ENCODE peak calls at places on chromosomes 11 and 22, in nine cellular contexts. One of them, this sample, is unnamed.

GRCh38 chr22:23055448-23056179 is 14.7 kb upstream of the GNAZ start:
- DNase-seq in cardiac septum: peak; percentile 31
- DNase-seq in hypothalamus: no peak
- DNase-seq in stimulated activated CD4-positive, alpha-beta T cell treated with anti-CD3 and anti-CD28 coated beads, Interleukin-1b, Interleukin-23, amount 100 ng/mL, for 24 hours: no peak
- DNase-seq in T-cell: no peak
- DNase-seq in NCI-H2029 treated with DMSO at 0.1 percent for 48 hours: no peak
- DNase-seq in pancreas: no peak
- DNase-seq in neural crest cell: no peak
- DNase-seq in psoas muscle: no peak
- DNase-seq in this sample: no peak

GRCh38 chr11:19785265-19785664 is 72.6 kb downstream of the NAV2 start:
- DNase-seq in neural crest cell: no peak
- DNase-seq in cardiac septum: no peak
- DNase-seq in pancreas: no peak
- DNase-seq in NCI-H2029 treated with DMSO at 0.1 percent for 48 hours: peak; percentile 73
- DNase-seq in psoas muscle: no peak
- DNase-seq in stimulated activated CD4-positive, alpha-beta T cell treated with anti-CD3 and anti-CD28 coated beads, Interleukin-1b, Interleukin-23, amount 100 ng/mL, for 24 hours: no peak
- DNase-seq in T-cell: no peak
- DNase-seq in hypothalamus: no peak
- DNase-seq in this sample: no peak

GRCh38 chr11:118896921-118897591 is 13.4 kb downstream of the CXCR5 start:
- DNase-seq in pancreas: no peak
- DNase-seq in psoas muscle: no peak
- DNase-seq in stimulated activated CD4-positive, alpha-beta T cell treated with anti-CD3 and anti-CD28 coated beads, Interleukin-1b, Interleukin-23, amount 100 ng/mL, for 24 hours: no peak
- DNase-seq in hypothalamus: no peak
- DNase-seq in neural crest cell: no peak
- DNase-seq in NCI-H2029 treated with DMSO at 0.1 percent for 48 hours: no peak
- DNase-seq in T-cell: no peak
- DNase-seq in cardiac septum: no peak
- DNase-seq in this sample: no peak

GRCh38 chr22:23023294-23023693 is 47.0 kb upstream of the GNAZ start:
- DNase-seq in NCI-H2029 treated with DMSO at 0.1 percent for 48 hours: no peak
- DNase-seq in psoas muscle: no peak
- DNase-seq in neural crest cell: no peak
- DNase-seq in stimulated activated CD4-positive, alpha-beta T cell treated with anti-CD3 and anti-CD28 coated beads, Interleukin-1b, Interleukin-23, amount 100 ng/mL, for 24 hours: no peak
- DNase-seq in hypothalamus: no peak
- DNase-seq in T-cell: no peak
- DNase-seq in cardiac septum: no peak
- DNase-seq in pancreas: no peak
- DNase-seq in this sample: no peak

GRCh38 chr11:78365381-78365792 is 52.2 kb downstream of the GAB2 start:
- DNase-seq in stimulated activated CD4-positive, alpha-beta T cell treated with anti-CD3 and anti-CD28 coated beads, Interleukin-1b, Interleukin-23, amount 100 ng/mL, for 24 hours: no peak
- DNase-seq in cardiac septum: no peak
- DNase-seq in NCI-H2029 treated with DMSO at 0.1 percent for 48 hours: no peak
- DNase-seq in neural crest cell: no peak
- DNase-seq in hypothalamus: no peak
- DNase-seq in pancreas: no peak
- DNase-seq in T-cell: no peak
- DNase-seq in psoas muscle: no peak
- DNase-seq in this sample: no peak

GRCh38 chr11:134750619-134751018 is 338.6 kb upstream of the B3GAT1 start:
- DNase-seq in hypothalamus: no peak
- DNase-seq in neural crest cell: no peak
- DNase-seq in NCI-H2029 treated with DMSO at 0.1 percent for 48 hours: no peak
- DNase-seq in cardiac septum: no peak
- DNase-seq in T-cell: no peak
- DNase-seq in pancreas: no peak
- DNase-seq in psoas muscle: no peak
- DNase-seq in stimulated activated CD4-positive, alpha-beta T cell treated with anti-CD3 and anti-CD28 coated beads, Interleukin-1b, Interleukin-23, amount 100 ng/mL, for 24 hours: no peak
- DNase-seq in this sample: no peak

GRCh38 chr11:121669422-121669821 is 216.7 kb upstream of the SORL1-AS1 start:
- DNase-seq in psoas muscle: no peak
- DNase-seq in neural crest cell: no peak
- DNase-seq in pancreas: no peak
- DNase-seq in stimulated activated CD4-positive, alpha-beta T cell treated with anti-CD3 and anti-CD28 coated beads, Interleukin-1b, Interleukin-23, amount 100 ng/mL, for 24 hours: no peak
- DNase-seq in hypothalamus: no peak
- DNase-seq in cardiac septum: no peak
- DNase-seq in NCI-H2029 treated with DMSO at 0.1 percent for 48 hours: no peak
- DNase-seq in T-cell: no peak
- DNase-seq in this sample: no peak

GRCh38 chr11:27658535-27659236 is 41.6 kb downstream of the BDNF start:
- DNase-seq in cardiac septum: no peak
- DNase-seq in T-cell: no peak
- DNase-seq in stimulated activated CD4-positive, alpha-beta T cell treated with anti-CD3 and anti-CD28 coated beads, Interleukin-1b, Interleukin-23, amount 100 ng/mL, for 24 hours: no peak
- DNase-seq in psoas muscle: no peak
- DNase-seq in NCI-H2029 treated with DMSO at 0.1 percent for 48 hours: no peak
- DNase-seq in neural crest cell: no peak
- DNase-seq in pancreas: no peak
- DNase-seq in hypothalamus: no peak
- DNase-seq in this sample: no peak

GRCh38 chr11:121347805-121348204 is 55.2 kb downstream of the SC5D start:
- DNase-seq in psoas muscle: no peak
- DNase-seq in stimulated activated CD4-positive, alpha-beta T cell treated with anti-CD3 and anti-CD28 coated beads, Interleukin-1b, Interleukin-23, amount 100 ng/mL, for 24 hours: no peak
- DNase-seq in neural crest cell: no peak
- DNase-seq in T-cell: no peak
- DNase-seq in hypothalamus: no peak
- DNase-seq in pancreas: no peak
- DNase-seq in cardiac septum: no peak
- DNase-seq in NCI-H2029 treated with DMSO at 0.1 percent for 48 hours: no peak
- DNase-seq in this sample: no peak

GRCh38 chr22:32619614-32620426 is 145.2 kb downstream of the FBXO7 start:
- DNase-seq in hypothalamus: no peak
- DNase-seq in NCI-H2029 treated with DMSO at 0.1 percent for 48 hours: no peak
- DNase-seq in stimulated activated CD4-positive, alpha-beta T cell treated with anti-CD3 and anti-CD28 coated beads, Interleukin-1b, Interleukin-23, amount 100 ng/mL, for 24 hours: no peak
- DNase-seq in T-cell: no peak
- DNase-seq in neural crest cell: no peak
- DNase-seq in cardiac septum: no peak
- DNase-seq in pancreas: no peak
- DNase-seq in psoas muscle: peak; percentile 83
- DNase-seq in this sample: no peak

GRCh38 chr22:48334971-48335370 is 1492.7 kb downstream of the BRD1 start:
- DNase-seq in psoas muscle: peak; percentile 28
- DNase-seq in cardiac septum: peak; percentile 38
- DNase-seq in NCI-H2029 treated with DMSO at 0.1 percent for 48 hours: no peak
- DNase-seq in stimulated activated CD4-positive, alpha-beta T cell treated with anti-CD3 and anti-CD28 coated beads, Interleukin-1b, Interleukin-23, amount 100 ng/mL, for 24 hours: no peak
- DNase-seq in T-cell: no peak
- DNase-seq in pancreas: no peak
- DNase-seq in hypothalamus: no peak
- DNase-seq in neural crest cell: no peak
- DNase-seq in this sample: no peak

GRCh38 chr11:5229388-5229787 is 2.5 kb upstream of the HBB start:
- DNase-seq in psoas muscle: no peak
- DNase-seq in cardiac septum: no peak
- DNase-seq in neural crest cell: no peak
- DNase-seq in pancreas: no peak
- DNase-seq in hypothalamus: no peak
- DNase-seq in stimulated activated CD4-positive, alpha-beta T cell treated with anti-CD3 and anti-CD28 coated beads, Interleukin-1b, Interleukin-23, amount 100 ng/mL, for 24 hours: no peak
- DNase-seq in NCI-H2029 treated with DMSO at 0.1 percent for 48 hours: no peak
- DNase-seq in T-cell: no peak
- DNase-seq in this sample: no peak

GRCh38 chr22:38713921-38714320 is 8.2 kb downstream of the GTPBP1 start:
- DNase-seq in cardiac septum: peak; percentile 51
- DNase-seq in neural crest cell: no peak
- DNase-seq in hypothalamus: no peak
- DNase-seq in NCI-H2029 treated with DMSO at 0.1 percent for 48 hours: no peak
- DNase-seq in psoas muscle: peak; percentile 28
- DNase-seq in pancreas: no peak
- DNase-seq in stimulated activated CD4-positive, alpha-beta T cell treated with anti-CD3 and anti-CD28 coated beads, Interleukin-1b, Interleukin-23, amount 100 ng/mL, for 24 hours: no peak
- DNase-seq in T-cell: no peak
- DNase-seq in this sample: no peak

GRCh38 chr11:65429724-65430405 is 7.3 kb downstream of the NEAT1 start:
- DNase-seq in pancreas: peak; percentile 82
- DNase-seq in stimulated activated CD4-positive, alpha-beta T cell treated with anti-CD3 and anti-CD28 coated beads, Interleukin-1b, Interleukin-23, amount 100 ng/mL, for 24 hours: no peak
- DNase-seq in hypothalamus: no peak
- DNase-seq in cardiac septum: peak; percentile 90
- DNase-seq in NCI-H2029 treated with DMSO at 0.1 percent for 48 hours: peak; percentile 76
- DNase-seq in T-cell: peak; percentile 46
- DNase-seq in neural crest cell: no peak
- DNase-seq in psoas muscle: peak; percentile 85
- DNase-seq in this sample: peak; percentile 85

GRCh38 chr11:8777907-8778767 is 95.5 kb downstream of the RPL27A start:
- DNase-seq in hypothalamus: peak; percentile 40
- DNase-seq in neural crest cell: no peak
- DNase-seq in pancreas: no peak
- DNase-seq in T-cell: no peak
- DNase-seq in stimulated activated CD4-positive, alpha-beta T cell treated with anti-CD3 and anti-CD28 coated beads, Interleukin-1b, Interleukin-23, amount 100 ng/mL, for 24 hours: no peak
- DNase-seq in NCI-H2029 treated with DMSO at 0.1 percent for 48 hours: no peak
- DNase-seq in cardiac septum: no peak
- DNase-seq in psoas muscle: peak; percentile 80
- DNase-seq in this sample: no peak

GRCh38 chr11:109026891-109027489 is 362.1 kb downstream of the DDX10 start:
- DNase-seq in pancreas: no peak
- DNase-seq in T-cell: no peak
- DNase-seq in stimulated activated CD4-positive, alpha-beta T cell treated with anti-CD3 and anti-CD28 coated beads, Interleukin-1b, Interleukin-23, amount 100 ng/mL, for 24 hours: no peak
- DNase-seq in cardiac septum: no peak
- DNase-seq in neural crest cell: no peak
- DNase-seq in psoas muscle: no peak
- DNase-seq in hypothalamus: no peak
- DNase-seq in NCI-H2029 treated with DMSO at 0.1 percent for 48 hours: no peak
- DNase-seq in this sample: no peak

GRCh38 chr11:20097319-20098221 is 62.7 kb downstream of the DBX1 start:
- DNase-seq in cardiac septum: no peak
- DNase-seq in psoas muscle: no peak
- DNase-seq in pancreas: no peak
- DNase-seq in T-cell: no peak
- DNase-seq in stimulated activated CD4-positive, alpha-beta T cell treated with anti-CD3 and anti-CD28 coated beads, Interleukin-1b, Interleukin-23, amount 100 ng/mL, for 24 hours: no peak
- DNase-seq in hypothalamus: no peak
- DNase-seq in NCI-H2029 treated with DMSO at 0.1 percent for 48 hours: peak; percentile 62
- DNase-seq in neural crest cell: no peak
- DNase-seq in this sample: no peak

GRCh38 chr11:47000033-47000432 is 63.5 kb downstream of the CSTPP1 start:
- DNase-seq in NCI-H2029 treated with DMSO at 0.1 percent for 48 hours: no peak
- DNase-seq in cardiac septum: no peak
- DNase-seq in pancreas: no peak
- DNase-seq in neural crest cell: no peak
- DNase-seq in hypothalamus: no peak
- DNase-seq in psoas muscle: no peak
- DNase-seq in T-cell: no peak
- DNase-seq in stimulated activated CD4-positive, alpha-beta T cell treated with anti-CD3 and anti-CD28 coated beads, Interleukin-1b, Interleukin-23, amount 100 ng/mL, for 24 hours: no peak
- DNase-seq in this sample: no peak

GRCh38 chr11:105960252-105961245 is 61.5 kb downstream of the MSANTD4 start:
- DNase-seq in NCI-H2029 treated with DMSO at 0.1 percent for 48 hours: peak; percentile 46
- DNase-seq in hypothalamus: no peak
- DNase-seq in neural crest cell: no peak
- DNase-seq in cardiac septum: no peak
- DNase-seq in pancreas: peak; percentile 36
- DNase-seq in stimulated activated CD4-positive, alpha-beta T cell treated with anti-CD3 and anti-CD28 coated beads, Interleukin-1b, Interleukin-23, amount 100 ng/mL, for 24 hours: no peak
- DNase-seq in T-cell: no peak
- DNase-seq in psoas muscle: no peak
- DNase-seq in this sample: no peak

This sample was measured in right lobe of liver.